ENCODE peak calls at places on chromosomes 11 and 22, in six cellular contexts. B is lower lobe of right lung, I is transverse colon, F is pancreas, Z is astrocyte, R is cardiac fibroblast. U is an unnamed sample.

GRCh38 chr11:119062779-119063178 is 4.8 kb upstream of the VPS11 start:
- DNase-seq in B (no peak), I (peak), F (no peak), Z (peak), R (peak), U (no peak)

GRCh38 chr11:11420512-11420911 is 67.5 kb upstream of the CSNK2A3 start:
- DNase-seq in B (no peak), I (no peak), F (no peak), Z (no peak), R (no peak), U (no peak)

GRCh38 chr22:45631839-45632238 is 39.8 kb upstream of the ATXN10 start:
- DNase-seq in B (no peak), I (no peak), F (no peak), Z (no peak), R (no peak), U (no peak)

GRCh38 chr22:17926516-17926915 is 97.8 kb downstream of the MICAL3 start:
- DNase-seq in B (no peak), I (no peak), F (no peak), Z (no peak), R (no peak), U (no peak)

GRCh38 chr22:23088199-23088604 is 17.9 kb downstream of the GNAZ start:
- DNase-seq in B (no peak), I (no peak), F (no peak), Z (no peak), R (no peak), U (no peak)

GRCh38 chr11:88398372-88399140 is 61.0 kb upstream of the CTSC start:
- DNase-seq in B (no peak), I (no peak), F (no peak), Z (peak), R (peak), U (peak)

GRCh38 chr11:96105197-96105895 is 181.4 kb upstream of the MTMR2 start:
- DNase-seq in B (no peak), I (no peak), F (no peak), Z (no peak), R (peak), U (no peak)

GRCh38 chr11:27596802-27597201 is 90.2 kb upstream of the LIN7C start:
- DNase-seq in B (no peak), I (no peak), F (no peak), Z (no peak), R (no peak), U (no peak)

GRCh38 chr11:77090373-77091111 is 12.1 kb upstream of the OMP start:
- DNase-seq in B (peak), I (peak), F (no peak), Z (no peak), R (no peak), U (no peak)

GRCh38 chr11:59292611-59293010 is 66.1 kb upstream of the OR5AN1 start:
- DNase-seq in B (no peak), I (no peak), F (no peak), Z (no peak), R (no peak), U (no peak)

GRCh38 chr11:36738292-36738861 is 140.3 kb upstream of the RAG2 start:
- DNase-seq in B (no peak), I (no peak), F (no peak), Z (no peak), R (no peak), U (no peak)

GRCh38 chr11:100682247-100682969 is 4.7 kb upstream of the ARHGAP42 start:
- DNase-seq in B (no peak), I (no peak), F (no peak), Z (no peak), R (peak), U (no peak)

GRCh38 chr11:16097543-16097942 is 258.8 kb downstream of the SOX6 start:
- DNase-seq in B (no peak), I (peak), F (no peak), Z (no peak), R (no peak), U (no peak)

GRCh38 chr11:2989551-2989950 is 2.6 kb downstream of the NAP1L4 start:
- DNase-seq in B (no peak), I (no peak), F (no peak), Z (no peak), R (no peak), U (no peak)

GRCh38 chr11:126646701-126647209 is 291.3 kb downstream of the ST3GAL4 start:
- DNase-seq in B (no peak), I (no peak), F (no peak), Z (peak), R (peak), U (no peak)

GRCh38 chr11:47856186-47856585 is 8.0 kb upstream of the NUP160 start:
- DNase-seq in B (no peak), I (no peak), F (no peak), Z (no peak), R (no peak), U (no peak)

GRCh38 chr11:124640660-124641059 is 18.0 kb downstream of the TBRG1 start:
- DNase-seq in B (no peak), I (no peak), F (no peak), Z (no peak), R (peak), U (no peak)

GRCh38 chr11:27696961-27697360 is 3.3 kb downstream of the BDNF start:
- DNase-seq in B (no peak), I (no peak), F (no peak), Z (peak), R (peak), U (no peak)

GRCh38 chr11:115590254-115590653 is 86.0 kb upstream of the CADM1 start:
- DNase-seq in B (no peak), I (no peak), F (no peak), Z (no peak), R (no peak), U (no peak)

GRCh38 chr11:37110383-37110782 is 512.3 kb upstream of the RAG2 start:
- DNase-seq in B (no peak), I (no peak), F (no peak), Z (no peak), R (no peak), U (peak)

GRCh38 chr11:84825140-84825539 is 802.0 kb downstream of the DLG2 start:
- DNase-seq in B (no peak), I (no peak), F (no peak), Z (no peak), R (no peak), U (no peak)

GRCh38 chr11:60307507-60308195 is 19.4 kb upstream of the MS4A6E start:
- DNase-seq in B (no peak), I (no peak), F (no peak), Z (no peak), R (no peak), U (no peak)

GRCh38 chr11:31887180-31887579 is 76.1 kb upstream of the PAX6 start:
- DNase-seq in B (no peak), I (no peak), F (no peak), Z (no peak), R (no peak), U (no peak)
- TF ChIP-seq CTCF in B (no peak), I (no peak), F (no peak), Z (no peak), R (no peak), U (peak)

GRCh38 chr22:28441720-28442263 is 237.8 kb downstream of the TTC28 start:
- DNase-seq in B (no peak), I (no peak), F (peak), Z (peak), R (no peak), U (no peak)
- H3K4me3 ChIP-seq in B (peak), I (peak), F (peak), Z (peak), R (peak), U (peak)

GRCh38 chr22:32413715-32414114 is 1.7 kb upstream of the RTCB start:
- DNase-seq in B (no peak), I (no peak), F (no peak), Z (peak), R (peak), U (no peak)
- TF ChIP-seq CTCF in B (peak), I (peak), F (no peak), Z (peak), R (peak), U (peak)

GRCh38 chr11:67301951-67302516 is 1.3 kb upstream of the SSH3 start:
- DNase-seq in B (peak), I (peak), F (peak), Z (no peak), R (peak), U (no peak)
- H3K4me3 ChIP-seq in B (peak), I (peak), F (peak), Z (no peak), R (no peak), U (no peak)

GRCh38 chr22:28771195-28771791 is 1.2 kb upstream of the CCDC117 start:
- DNase-seq in B (no peak), I (no peak), F (no peak), Z (no peak), R (no peak), U (no peak)

GRCh38 chr22:28773461-28773867 is 969 bp downstream of the CCDC117 start:
- DNase-seq in B (no peak), I (no peak), F (no peak), Z (peak), R (peak), U (no peak)

GRCh38 chr22:28774378-28774777 is 1.9 kb downstream of the CCDC117 start:
- DNase-seq in B (no peak), I (no peak), F (no peak), Z (no peak), R (no peak), U (no peak)

GRCh38 chr22:28769394-28770085 is 3.0 kb upstream of the CCDC117 start:
- DNase-seq in B (peak), I (no peak), F (no peak), Z (no peak), R (no peak), U (no peak)

DNA sequence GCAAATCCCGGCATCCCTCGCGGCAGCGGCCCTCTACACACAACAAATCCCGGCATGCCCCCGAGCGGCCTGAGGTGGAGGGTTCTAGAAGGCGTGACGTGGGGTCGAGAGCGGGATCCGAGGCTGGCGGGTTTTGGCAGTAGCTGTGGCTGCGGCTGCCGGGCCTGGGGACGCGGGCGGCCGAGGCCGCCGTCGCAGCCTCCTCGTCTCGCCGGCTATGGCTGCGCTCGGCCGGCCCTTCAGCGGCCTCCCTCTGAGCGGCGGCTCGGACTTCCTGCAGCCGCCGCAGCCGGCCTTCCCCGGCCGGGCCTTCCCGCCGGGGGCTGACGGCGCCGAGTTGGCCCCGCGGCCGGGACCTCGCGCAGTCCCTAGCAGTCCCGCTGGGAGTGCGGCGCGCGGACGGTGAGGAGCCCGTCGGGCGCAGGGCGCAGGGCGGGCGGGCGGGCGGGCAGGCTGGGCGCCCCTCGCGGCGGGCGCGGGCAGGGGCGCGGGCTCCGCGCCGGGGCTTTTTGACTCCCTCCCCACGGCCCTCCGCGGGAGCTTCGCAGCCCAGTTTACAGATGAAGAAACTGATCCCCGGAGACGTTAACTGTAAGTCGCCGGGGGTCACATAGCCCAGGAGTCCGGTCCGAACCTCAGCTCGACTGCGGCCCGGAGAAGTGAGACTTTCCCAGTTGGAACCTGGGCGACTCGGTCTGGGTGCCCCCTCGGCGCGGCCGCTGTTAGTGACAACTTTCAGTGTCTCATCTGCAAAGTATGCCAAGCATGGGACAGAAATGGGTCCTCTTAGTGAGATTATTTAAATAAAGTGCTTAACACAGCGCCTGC is at the start of gene CCDC117:
- DNase-seq in B (peak), I (peak), F (peak), Z (peak), R (peak), U (peak)
- TF ChIP-seq CTCF in B (no peak), I (peak), F (no peak), Z (no peak), R (no peak), U (no peak)